ENCODE peak calls at places on chromosome 2, in five cellular contexts. B, W, Z, J and L are unnamed samples.

GRCh38 chr2:206989306-206989705 is 50.0 kb downstream of the CPO start:
- DNase-seq in W (peak; percentile 1), J (no peak), Z (no peak), B (peak; percentile 72), L (peak; percentile 7)

GRCh38 chr2:44244135-44244871 is 31.0 kb upstream of the SLC3A1 start:
- DNase-seq in W (peak; percentile 51), J (peak; percentile 72), Z (peak; percentile 55), B (peak; percentile 66), L (peak; percentile 89)

GRCh38 chr2:45741451-45741850 is 90.0 kb downstream of the PRKCE start:
- DNase-seq in B (no peak), W (no peak), J (peak; percentile 82), Z (no peak), L (peak; percentile 86)

GRCh38 chr2:230472619-230473018 is 56.6 kb downstream of the SP100 start:
- DNase-seq in Z (peak; percentile 46), B (no peak), W (no peak), J (no peak), L (no peak)

GRCh38 chr2:201151127-201152074 is 31.5 kb upstream of the CASP10 start:
- DNase-seq in J (no peak), Z (no peak), W (no peak), B (no peak), L (no peak)

GRCh38 chr2:48693645-48694044 is 61.9 kb downstream of the LHCGR start:
- DNase-seq in W (no peak), J (no peak), B (no peak), Z (no peak), L (no peak)

GRCh38 chr2:134988994-134989605 is 58.1 kb downstream of the MAP3K19 start:
- DNase-seq in J (no peak), Z (no peak), W (no peak), B (no peak), L (peak; percentile 38)

GRCh38 chr2:127196998-127197397 is 23.1 kb downstream of the CYP27C1 start:
- DNase-seq in Z (no peak), W (no peak), B (no peak), J (no peak), L (no peak)

GRCh38 chr2:26640331-26640745 is 828 bp downstream of the CIB4 start:
- DNase-seq in W (no peak), J (no peak), Z (no peak), B (peak; percentile 64), L (no peak)